ENCODE peak calls at places on chromosomes 4 and X, in eight cellular contexts. C is naive B cell, S is NCI-H1105, Z is AG04450, E is substantia nigra, D is endothelial cell, O is AG10803, B is GM12892. Q is an unnamed sample.

GRCh38 chr4:149836546-149836945 is 20.9 kb upstream of the IQCM start:
- DNase-seq in C (no peak), S (no peak), Z (no peak), E (no peak), D (no peak), O (peak), B (no peak), Q (no peak)

GRCh38 chr4:112517067-112517588 is 1.1 kb upstream of the NEUROG2 start:
- DNase-seq in C (no peak), S (no peak), Z (no peak), E (no peak), D (no peak), O (no peak), B (no peak), Q (no peak)

GRCh38 chr4:183409956-183410355 is 34.5 kb upstream of the CDKN2AIP start:
- DNase-seq in C (no peak), S (no peak), Z (no peak), E (no peak), D (no peak), O (no peak), B (no peak), Q (no peak)

GRCh38 chr4:140252144-140252741 is 98.3 kb upstream of the MAML3 start:
- DNase-seq in C (no peak), S (peak), Z (no peak), E (no peak), D (peak), O (peak), B (no peak), Q (peak)

GRCh38 chr4:107312366-107312765 is 276.3 kb upstream of the DKK2 start:
- DNase-seq in C (no peak), S (no peak), Z (no peak), E (no peak), D (no peak), O (peak), B (no peak), Q (no peak)

GRCh38 chr4:137635108-137635507 is 102.8 kb upstream of the PCDH18 start:
- DNase-seq in C (no peak), S (no peak), Z (no peak), E (no peak), D (no peak), O (peak), B (no peak), Q (no peak)

GRCh38 chr4:177375971-177376370 is 66.3 kb downstream of the AGA start:
- DNase-seq in C (no peak), S (no peak), Z (no peak), E (no peak), D (no peak), O (no peak), B (no peak), Q (no peak)

GRCh38 chr4:163048447-163048846 is 118.2 kb downstream of the NAF1 start:
- DNase-seq in C (no peak), S (no peak), Z (no peak), E (no peak), D (peak), O (peak), B (peak), Q (peak)

GRCh38 chrX:107716816-107717700 is 58.5 kb downstream of the TSC22D3 start:
- DNase-seq in C (peak), S (no peak), Z (no peak), E (peak), D (peak), O (peak), B (peak), Q (peak)

Q was measured in Daoy.